ENCODE peak calls at places on chromosomes 7 and 10, in ten cellular contexts. One of them, this sample, is unnamed.
A peak's percentile ranks its signal among the peaks of the same experiment; 100 is the strongest.

GRCh38 chr10:97399843-97400545 is 1.1 kb downstream of the RRP12 start:
- DNase-seq in heart right ventricle: peak; percentile 39
- DNase-seq in fibroblast of lung: peak; percentile 76
- DNase-seq in adrenal gland: peak; percentile 85
- DNase-seq in hepatocyte: peak; percentile 78
- DNase-seq in neuronal stem cell: no peak
- DNase-seq in naive thymus-derived CD4-positive, alpha-beta T cell: peak; percentile 56
- DNase-seq in CD8-positive, alpha-beta memory T cell: peak; percentile 69
- DNase-seq in effector memory CD4-positive, alpha-beta T cell: no peak
- DNase-seq in uterus: no peak
- DNase-seq in this sample: peak; percentile 50

GRCh38 chr10:124992462-124993344 is 50.8 kb downstream of the ZRANB1 start:
- DNase-seq in heart right ventricle: peak; percentile 90
- DNase-seq in fibroblast of lung: peak; percentile 54
- DNase-seq in adrenal gland: peak; percentile 91
- DNase-seq in hepatocyte: peak; percentile 70
- DNase-seq in neuronal stem cell: peak; percentile 36
- DNase-seq in naive thymus-derived CD4-positive, alpha-beta T cell: no peak
- DNase-seq in CD8-positive, alpha-beta memory T cell: no peak
- DNase-seq in effector memory CD4-positive, alpha-beta T cell: no peak
- DNase-seq in uterus: peak; percentile 79
- DNase-seq in this sample: peak; percentile 92

GRCh38 chr10:22228167-22228938 is 10.5 kb upstream of the EBLN1 start:
- DNase-seq in heart right ventricle: no peak
- DNase-seq in fibroblast of lung: no peak
- DNase-seq in adrenal gland: no peak
- DNase-seq in hepatocyte: no peak
- DNase-seq in neuronal stem cell: no peak
- DNase-seq in naive thymus-derived CD4-positive, alpha-beta T cell: no peak
- DNase-seq in CD8-positive, alpha-beta memory T cell: no peak
- DNase-seq in effector memory CD4-positive, alpha-beta T cell: no peak
- DNase-seq in uterus: no peak
- DNase-seq in this sample: no peak

GRCh38 chr7:75900617-75901315 is 14.2 kb upstream of the POR start:
- DNase-seq in heart right ventricle: no peak
- DNase-seq in fibroblast of lung: no peak
- DNase-seq in adrenal gland: no peak
- DNase-seq in hepatocyte: no peak
- DNase-seq in neuronal stem cell: no peak
- DNase-seq in naive thymus-derived CD4-positive, alpha-beta T cell: no peak
- DNase-seq in CD8-positive, alpha-beta memory T cell: no peak
- DNase-seq in effector memory CD4-positive, alpha-beta T cell: no peak
- DNase-seq in uterus: no peak
- DNase-seq in this sample: no peak

GRCh38 chr10:119526149-119526548 is 16.4 kb downstream of the RGS10 start:
- DNase-seq in heart right ventricle: no peak
- DNase-seq in fibroblast of lung: no peak
- DNase-seq in adrenal gland: no peak
- DNase-seq in hepatocyte: no peak
- DNase-seq in neuronal stem cell: no peak
- DNase-seq in naive thymus-derived CD4-positive, alpha-beta T cell: no peak
- DNase-seq in CD8-positive, alpha-beta memory T cell: no peak
- DNase-seq in effector memory CD4-positive, alpha-beta T cell: no peak
- DNase-seq in uterus: no peak
- DNase-seq in this sample: no peak

GRCh38 chr7:80707318-80707717 is 68.9 kb downstream of the CD36 start:
- DNase-seq in heart right ventricle: no peak
- DNase-seq in fibroblast of lung: no peak
- DNase-seq in adrenal gland: no peak
- DNase-seq in hepatocyte: no peak
- DNase-seq in neuronal stem cell: no peak
- DNase-seq in naive thymus-derived CD4-positive, alpha-beta T cell: no peak
- DNase-seq in CD8-positive, alpha-beta memory T cell: no peak
- DNase-seq in effector memory CD4-positive, alpha-beta T cell: no peak
- DNase-seq in uterus: no peak
- DNase-seq in this sample: no peak

GRCh38 chr10:79347894-79348639 is 798 bp downstream of the PPIF start:
- DNase-seq in heart right ventricle: peak; percentile 65
- DNase-seq in fibroblast of lung: peak; percentile 61
- DNase-seq in adrenal gland: peak; percentile 81
- DNase-seq in hepatocyte: peak; percentile 76
- DNase-seq in neuronal stem cell: no peak
- DNase-seq in naive thymus-derived CD4-positive, alpha-beta T cell: peak; percentile 59
- DNase-seq in CD8-positive, alpha-beta memory T cell: peak; percentile 82
- DNase-seq in effector memory CD4-positive, alpha-beta T cell: peak; percentile 52
- DNase-seq in uterus: peak; percentile 69
- DNase-seq in this sample: peak; percentile 64

GRCh38 chr7:26052721-26053120 is 99.3 kb upstream of the NFE2L3 start:
- DNase-seq in heart right ventricle: no peak
- DNase-seq in fibroblast of lung: peak; percentile 6
- DNase-seq in adrenal gland: no peak
- DNase-seq in hepatocyte: no peak
- DNase-seq in neuronal stem cell: no peak
- DNase-seq in naive thymus-derived CD4-positive, alpha-beta T cell: no peak
- DNase-seq in CD8-positive, alpha-beta memory T cell: no peak
- DNase-seq in effector memory CD4-positive, alpha-beta T cell: no peak
- DNase-seq in uterus: no peak
- DNase-seq in this sample: no peak

GRCh38 chr10:98301664-98302319 is 33.8 kb upstream of the LOXL4 start:
- DNase-seq in heart right ventricle: no peak
- DNase-seq in fibroblast of lung: no peak
- DNase-seq in adrenal gland: no peak
- DNase-seq in hepatocyte: no peak
- DNase-seq in neuronal stem cell: no peak
- DNase-seq in naive thymus-derived CD4-positive, alpha-beta T cell: no peak
- DNase-seq in CD8-positive, alpha-beta memory T cell: no peak
- DNase-seq in effector memory CD4-positive, alpha-beta T cell: no peak
- DNase-seq in uterus: no peak
- DNase-seq in this sample: no peak

GRCh38 chr10:26696786-26697162 is 727 bp upstream of the PDSS1 start:
- DNase-seq in heart right ventricle: no peak
- DNase-seq in fibroblast of lung: no peak
- DNase-seq in adrenal gland: no peak
- DNase-seq in hepatocyte: peak; percentile 79
- DNase-seq in neuronal stem cell: no peak
- DNase-seq in naive thymus-derived CD4-positive, alpha-beta T cell: no peak
- DNase-seq in CD8-positive, alpha-beta memory T cell: no peak
- DNase-seq in effector memory CD4-positive, alpha-beta T cell: no peak
- DNase-seq in uterus: no peak
- DNase-seq in this sample: no peak

GRCh38 chr10:74704629-74705360 is 121.6 kb upstream of the KAT6B start:
- DNase-seq in heart right ventricle: no peak
- DNase-seq in fibroblast of lung: peak; percentile 37
- DNase-seq in adrenal gland: no peak
- DNase-seq in hepatocyte: no peak
- DNase-seq in neuronal stem cell: no peak
- DNase-seq in naive thymus-derived CD4-positive, alpha-beta T cell: no peak
- DNase-seq in CD8-positive, alpha-beta memory T cell: no peak
- DNase-seq in effector memory CD4-positive, alpha-beta T cell: no peak
- DNase-seq in uterus: no peak
- DNase-seq in this sample: no peak

GRCh38 chr10:129328531-129328930 is 138.5 kb upstream of the MGMT start:
- DNase-seq in heart right ventricle: no peak
- DNase-seq in fibroblast of lung: no peak
- DNase-seq in adrenal gland: no peak
- DNase-seq in hepatocyte: no peak
- DNase-seq in neuronal stem cell: no peak
- DNase-seq in naive thymus-derived CD4-positive, alpha-beta T cell: no peak
- DNase-seq in CD8-positive, alpha-beta memory T cell: no peak
- DNase-seq in effector memory CD4-positive, alpha-beta T cell: no peak
- DNase-seq in uterus: no peak
- DNase-seq in this sample: no peak

GRCh38 chr7:30738026-30738915 is 13.7 kb upstream of the INMT start:
- DNase-seq in heart right ventricle: no peak
- DNase-seq in fibroblast of lung: no peak
- DNase-seq in adrenal gland: no peak
- DNase-seq in hepatocyte: no peak
- DNase-seq in neuronal stem cell: no peak
- DNase-seq in naive thymus-derived CD4-positive, alpha-beta T cell: no peak
- DNase-seq in CD8-positive, alpha-beta memory T cell: no peak
- DNase-seq in effector memory CD4-positive, alpha-beta T cell: no peak
- DNase-seq in uterus: no peak
- DNase-seq in this sample: no peak

GRCh38 chr10:77187376-77187999 is 450.1 kb downstream of the KCNMA1 start:
- DNase-seq in heart right ventricle: no peak
- DNase-seq in fibroblast of lung: no peak
- DNase-seq in adrenal gland: no peak
- DNase-seq in hepatocyte: no peak
- DNase-seq in neuronal stem cell: no peak
- DNase-seq in naive thymus-derived CD4-positive, alpha-beta T cell: no peak
- DNase-seq in CD8-positive, alpha-beta memory T cell: no peak
- DNase-seq in effector memory CD4-positive, alpha-beta T cell: no peak
- DNase-seq in uterus: no peak
- DNase-seq in this sample: no peak

GRCh38 chr10:125662616-125663015 is 20.3 kb downstream of the TEX36 start:
- DNase-seq in heart right ventricle: no peak
- DNase-seq in fibroblast of lung: peak; percentile 64
- DNase-seq in adrenal gland: no peak
- DNase-seq in hepatocyte: no peak
- DNase-seq in neuronal stem cell: no peak
- DNase-seq in naive thymus-derived CD4-positive, alpha-beta T cell: no peak
- DNase-seq in CD8-positive, alpha-beta memory T cell: no peak
- DNase-seq in effector memory CD4-positive, alpha-beta T cell: no peak
- DNase-seq in uterus: no peak
- DNase-seq in this sample: no peak

GRCh38 chr10:61166489-61166888 is 222.5 kb upstream of the RHOBTB1 start:
- DNase-seq in heart right ventricle: no peak
- DNase-seq in fibroblast of lung: no peak
- DNase-seq in adrenal gland: no peak
- DNase-seq in hepatocyte: no peak
- DNase-seq in neuronal stem cell: no peak
- DNase-seq in naive thymus-derived CD4-positive, alpha-beta T cell: no peak
- DNase-seq in CD8-positive, alpha-beta memory T cell: no peak
- DNase-seq in effector memory CD4-positive, alpha-beta T cell: no peak
- DNase-seq in uterus: no peak
- DNase-seq in this sample: no peak

GRCh38 chr7:107687656-107688055 is 27.0 kb downstream of the SLC26A4 start:
- DNase-seq in heart right ventricle: no peak
- DNase-seq in fibroblast of lung: peak; percentile 69
- DNase-seq in adrenal gland: no peak
- DNase-seq in hepatocyte: no peak
- DNase-seq in neuronal stem cell: no peak
- DNase-seq in naive thymus-derived CD4-positive, alpha-beta T cell: no peak
- DNase-seq in CD8-positive, alpha-beta memory T cell: no peak
- DNase-seq in effector memory CD4-positive, alpha-beta T cell: no peak
- DNase-seq in uterus: no peak
- DNase-seq in this sample: no peak

GRCh38 chr7:127254163-127254684 is 1.5 kb upstream of the GRM8 start:
- DNase-seq in heart right ventricle: no peak
- DNase-seq in fibroblast of lung: no peak
- DNase-seq in adrenal gland: no peak
- DNase-seq in hepatocyte: no peak
- DNase-seq in neuronal stem cell: no peak
- DNase-seq in naive thymus-derived CD4-positive, alpha-beta T cell: no peak
- DNase-seq in CD8-positive, alpha-beta memory T cell: no peak
- DNase-seq in effector memory CD4-positive, alpha-beta T cell: no peak
- DNase-seq in uterus: no peak
- DNase-seq in this sample: no peak
- H3K27me3 ChIP-seq in heart right ventricle: no peaks in the 10 kb centered on the region
- H3K27me3 ChIP-seq in fibroblast of lung: peaks cover 27% of the 10 kb centered on the region
- H3K27me3 ChIP-seq in adrenal gland: peaks cover 26% of the 10 kb centered on the region
- H3K27me3 ChIP-seq in hepatocyte: peaks cover 66% of the 10 kb centered on the region
- H3K27me3 ChIP-seq in neuronal stem cell: peaks cover 29% of the 10 kb centered on the region
- H3K27me3 ChIP-seq in naive thymus-derived CD4-positive, alpha-beta T cell: no peaks in the 10 kb centered on the region
- H3K27me3 ChIP-seq in CD8-positive, alpha-beta memory T cell: peaks cover 40% of the 10 kb centered on the region
- H3K27me3 ChIP-seq in effector memory CD4-positive, alpha-beta T cell: peaks cover 34% of the 10 kb centered on the region
- H3K27me3 ChIP-seq in uterus: peaks cover 7% of the 10 kb centered on the region
- H3K27me3 ChIP-seq in this sample: no peaks in the 10 kb centered on the region

GRCh38 chr7:1691601-1692499 is 21.8 kb downstream of the ELFN1 start:
- DNase-seq in heart right ventricle: peak; percentile 50
- DNase-seq in fibroblast of lung: peak; percentile 66
- DNase-seq in adrenal gland: peak; percentile 21
- DNase-seq in hepatocyte: no peak
- DNase-seq in neuronal stem cell: no peak
- DNase-seq in naive thymus-derived CD4-positive, alpha-beta T cell: no peak
- DNase-seq in CD8-positive, alpha-beta memory T cell: peak; percentile 25
- DNase-seq in effector memory CD4-positive, alpha-beta T cell: no peak
- DNase-seq in uterus: peak; percentile 9
- DNase-seq in this sample: peak; percentile 26
- H3K4me3 ChIP-seq in heart right ventricle: no peak overlapping the region
- H3K4me3 ChIP-seq in fibroblast of lung: no peak overlapping the region
- H3K4me3 ChIP-seq in adrenal gland: no peak overlapping the region
- H3K4me3 ChIP-seq in hepatocyte: no peak overlapping the region
- H3K4me3 ChIP-seq in neuronal stem cell: no peak overlapping the region
- H3K4me3 ChIP-seq in naive thymus-derived CD4-positive, alpha-beta T cell: no peak overlapping the region
- H3K4me3 ChIP-seq in CD8-positive, alpha-beta memory T cell: no peak overlapping the region
- H3K4me3 ChIP-seq in effector memory CD4-positive, alpha-beta T cell: no peak overlapping the region
- H3K4me3 ChIP-seq in uterus: no peak overlapping the region
- H3K4me3 ChIP-seq in this sample: no peak overlapping the region

GRCh38 chr7:44223362-44224114 is 22.8 kb downstream of the YKT6 start:
- DNase-seq in heart right ventricle: no peak
- DNase-seq in fibroblast of lung: no peak
- DNase-seq in adrenal gland: no peak
- DNase-seq in hepatocyte: no peak
- DNase-seq in neuronal stem cell: no peak
- DNase-seq in naive thymus-derived CD4-positive, alpha-beta T cell: no peak
- DNase-seq in CD8-positive, alpha-beta memory T cell: no peak
- DNase-seq in effector memory CD4-positive, alpha-beta T cell: no peak
- DNase-seq in uterus: no peak
- DNase-seq in this sample: no peak
- H3K27me3 ChIP-seq in heart right ventricle: no peaks in the 10 kb centered on the region
- H3K27me3 ChIP-seq in fibroblast of lung: peaks cover 19% of the 10 kb centered on the region
- H3K27me3 ChIP-seq in adrenal gland: no peaks in the 10 kb centered on the region
- H3K27me3 ChIP-seq in hepatocyte: no peaks in the 10 kb centered on the region
- H3K27me3 ChIP-seq in neuronal stem cell: no peaks in the 10 kb centered on the region
- H3K27me3 ChIP-seq in naive thymus-derived CD4-positive, alpha-beta T cell: no peaks in the 10 kb centered on the region
- H3K27me3 ChIP-seq in CD8-positive, alpha-beta memory T cell: no peaks in the 10 kb centered on the region
- H3K27me3 ChIP-seq in effector memory CD4-positive, alpha-beta T cell: no peaks in the 10 kb centered on the region
- H3K27me3 ChIP-seq in uterus: no peaks in the 10 kb centered on the region
- H3K27me3 ChIP-seq in this sample: no peaks in the 10 kb centered on the region

GRCh38 chr7:129778770-129779601 is 167.5 kb downstream of the NRF1 start:
- DNase-seq in heart right ventricle: no peak
- DNase-seq in fibroblast of lung: no peak
- DNase-seq in adrenal gland: peak; percentile 7
- DNase-seq in hepatocyte: peak; percentile 50
- DNase-seq in neuronal stem cell: no peak
- DNase-seq in naive thymus-derived CD4-positive, alpha-beta T cell: no peak
- DNase-seq in CD8-positive, alpha-beta memory T cell: no peak
- DNase-seq in effector memory CD4-positive, alpha-beta T cell: no peak
- DNase-seq in uterus: no peak
- DNase-seq in this sample: no peak

GRCh38 chr7:129779602-129780256 is 168.2 kb downstream of the NRF1 start:
- DNase-seq in heart right ventricle: no peak
- DNase-seq in fibroblast of lung: no peak
- DNase-seq in adrenal gland: no peak
- DNase-seq in hepatocyte: peak; percentile 82
- DNase-seq in neuronal stem cell: peak; percentile 67
- DNase-seq in naive thymus-derived CD4-positive, alpha-beta T cell: no peak
- DNase-seq in CD8-positive, alpha-beta memory T cell: no peak
- DNase-seq in effector memory CD4-positive, alpha-beta T cell: no peak
- DNase-seq in uterus: no peak
- DNase-seq in this sample: no peak

GRCh38 chr7:129781856-129782256 is 170.3 kb downstream of the NRF1 start:
- DNase-seq in heart right ventricle: no peak
- DNase-seq in fibroblast of lung: no peak
- DNase-seq in adrenal gland: no peak
- DNase-seq in hepatocyte: no peak
- DNase-seq in neuronal stem cell: peak; percentile 29
- DNase-seq in naive thymus-derived CD4-positive, alpha-beta T cell: no peak
- DNase-seq in CD8-positive, alpha-beta memory T cell: no peak
- DNase-seq in effector memory CD4-positive, alpha-beta T cell: no peak
- DNase-seq in uterus: no peak
- DNase-seq in this sample: no peak

GRCh38 chr7:129781128-129781855 is 169.8 kb downstream of the NRF1 start:
- DNase-seq in heart right ventricle: no peak
- DNase-seq in fibroblast of lung: no peak
- DNase-seq in adrenal gland: peak; percentile 11
- DNase-seq in hepatocyte: no peak
- DNase-seq in neuronal stem cell: peak; percentile 26
- DNase-seq in naive thymus-derived CD4-positive, alpha-beta T cell: no peak
- DNase-seq in CD8-positive, alpha-beta memory T cell: no peak
- DNase-seq in effector memory CD4-positive, alpha-beta T cell: no peak
- DNase-seq in uterus: no peak
- DNase-seq in this sample: no peak

GRCh38 chr7:129780257-129781127 is 169.0 kb downstream of the NRF1 start:
- DNase-seq in heart right ventricle: no peak
- DNase-seq in fibroblast of lung: no peak
- DNase-seq in adrenal gland: peak; percentile 89
- DNase-seq in hepatocyte: peak; percentile 92
- DNase-seq in neuronal stem cell: peak; percentile 48
- DNase-seq in naive thymus-derived CD4-positive, alpha-beta T cell: peak; percentile 71
- DNase-seq in CD8-positive, alpha-beta memory T cell: peak; percentile 73
- DNase-seq in effector memory CD4-positive, alpha-beta T cell: peak; percentile 60
- DNase-seq in uterus: no peak
- DNase-seq in this sample: peak; percentile 51
- H3K4me3 ChIP-seq in heart right ventricle: peak overlapping the region; percentile 34
- H3K4me3 ChIP-seq in fibroblast of lung: no peak overlapping the region
- H3K4me3 ChIP-seq in adrenal gland: peak overlapping the region; percentile 25
- H3K4me3 ChIP-seq in hepatocyte: peak overlapping the region; percentile 70
- H3K4me3 ChIP-seq in neuronal stem cell: no peak overlapping the region
- H3K4me3 ChIP-seq in naive thymus-derived CD4-positive, alpha-beta T cell: peak overlapping the region; percentile 47
- H3K4me3 ChIP-seq in CD8-positive, alpha-beta memory T cell: peak overlapping the region; percentile 53
- H3K4me3 ChIP-seq in effector memory CD4-positive, alpha-beta T cell: peak overlapping the region; percentile 54
- H3K4me3 ChIP-seq in uterus: no peak overlapping the region
- H3K4me3 ChIP-seq in this sample: peak overlapping the region; percentile 55